ENCODE peak calls at places on chromosomes 11 and 22, in eight cellular contexts. T, R, Z, I, B, N, A and L are unnamed samples.
A peak's percentile ranks its signal among the peaks of the same experiment; 100 is the strongest.

GRCh38 chr11:118998388-118998717 is 415 bp downstream of the CENATAC start:
- DNase-seq in A (peak; percentile 26), N (peak; percentile 24), B (no peak), Z (no peak), R (no peak), I (no peak), T (no peak), L (no peak)

GRCh38 chr22:47294222-47294532 is 531.7 kb downstream of the TBC1D22A start:
- DNase-seq in R (no peak), T (no peak), N (peak; percentile 1), Z (peak; percentile 47), A (no peak), B (peak; percentile 25), I (peak; percentile 73), L (no peak)

GRCh38 chr11:66068923-66069714 is 953 bp upstream of the PACS1 start:
- DNase-seq in I (peak; percentile 61), T (peak; percentile 52), A (peak; percentile 42), Z (no peak), B (peak; percentile 58), N (peak; percentile 66), R (peak; percentile 61), L (no peak)

GRCh38 chr22:17712441-17712840 is 61.8 kb downstream of the BID start:
- DNase-seq in I (peak; percentile 49), N (no peak), B (no peak), R (no peak), Z (no peak), A (no peak), T (no peak), L (no peak)

GRCh38 chr11:106137061-106137460 is 59.6 kb downstream of the AASDHPPT start:
- DNase-seq in N (no peak), I (peak; percentile 65), Z (no peak), A (no peak), T (no peak), R (no peak), B (no peak), L (no peak)

GRCh38 chr11:117281869-117282268 is 9.3 kb upstream of the BACE1-AS start:
- DNase-seq in B (no peak), I (no peak), R (no peak), Z (no peak), T (no peak), A (no peak), N (no peak), L (no peak)

GRCh38 chr11:44316388-44317240 is 6.7 kb upstream of the ALX4 start:
- DNase-seq in Z (no peak), T (no peak), B (no peak), I (no peak), A (no peak), R (peak; percentile 15), N (no peak), L (no peak)

GRCh38 chr11:107140988-107141387 is 122.7 kb upstream of the GUCY1A2 start:
- DNase-seq in I (no peak), Z (no peak), T (no peak), R (no peak), N (peak; percentile 26), A (no peak), B (no peak), L (no peak)

GRCh38 chr11:83409891-83410290 is 123.7 kb upstream of the CCDC90B start:
- DNase-seq in Z (no peak), T (no peak), R (no peak), A (no peak), B (peak; percentile 59), N (peak; percentile 31), I (no peak), L (peak; percentile 66)

GRCh38 chr22:32723632-32724031 is 77.9 kb upstream of the TIMP3 start:
- DNase-seq in T (peak; percentile 61), N (peak; percentile 14), Z (peak; percentile 85), B (peak; percentile 34), R (peak; percentile 34), I (peak; percentile 95), A (peak; percentile 59), L (no peak)

GRCh38 chr22:47102648-47103047 is 340.2 kb downstream of the TBC1D22A start:
- DNase-seq in Z (no peak), A (no peak), I (no peak), N (no peak), T (peak; percentile 76), R (no peak), B (no peak), L (peak; percentile 51)

GRCh38 chr22:49687786-49688515 is 139.7 kb downstream of the BRD1 start:
- DNase-seq in T (no peak), A (no peak), B (no peak), N (no peak), I (no peak), Z (peak; percentile 61), R (no peak), L (no peak)

GRCh38 chr11:44138286-44138685 is 42.8 kb downstream of the EXT2 start:
- DNase-seq in N (no peak), T (no peak), R (no peak), I (peak; percentile 70), A (no peak), Z (no peak), B (no peak), L (no peak)

GRCh38 chr22:49405590-49405989 is 422.1 kb downstream of the BRD1 start:
- DNase-seq in R (no peak), N (no peak), I (no peak), A (no peak), Z (peak; percentile 34), T (no peak), B (peak; percentile 8), L (no peak)

GRCh38 chr11:60098508-60098907 is 10.0 kb downstream of the MS4A2 start:
- DNase-seq in I (no peak), B (no peak), N (no peak), Z (no peak), R (no peak), T (peak; percentile 10), A (no peak), L (no peak)

GRCh38 chr11:67420147-67420645 is 4.7 kb downstream of the CARNS1 start:
- DNase-seq in N (no peak), B (no peak), I (no peak), R (peak; percentile 32), Z (no peak), T (no peak), A (no peak), L (no peak)

GRCh38 chr11:63845305-63845704 is 6.4 kb downstream of the MARK2 start:
- DNase-seq in Z (no peak), A (no peak), B (no peak), N (no peak), I (peak; percentile 87), R (no peak), T (peak; percentile 64), L (no peak)

GRCh38 chr11:36222755-36223635 is 66.2 kb downstream of the COMMD9 start:
- DNase-seq in I (peak; percentile 28), N (no peak), T (no peak), B (no peak), Z (no peak), R (no peak), A (no peak), L (no peak)

GRCh38 chr11:76347391-76347790 is 33.5 kb downstream of the THAP12 start:
- DNase-seq in A (no peak), T (no peak), Z (no peak), B (no peak), R (no peak), N (no peak), I (no peak), L (no peak)

GRCh38 chr11:36469063-36469462 is 41.0 kb downstream of the TRAF6 start:
- DNase-seq in R (peak; percentile 29), T (no peak), I (peak; percentile 57), Z (no peak), B (no peak), N (no peak), A (no peak), L (no peak)

DNA sequence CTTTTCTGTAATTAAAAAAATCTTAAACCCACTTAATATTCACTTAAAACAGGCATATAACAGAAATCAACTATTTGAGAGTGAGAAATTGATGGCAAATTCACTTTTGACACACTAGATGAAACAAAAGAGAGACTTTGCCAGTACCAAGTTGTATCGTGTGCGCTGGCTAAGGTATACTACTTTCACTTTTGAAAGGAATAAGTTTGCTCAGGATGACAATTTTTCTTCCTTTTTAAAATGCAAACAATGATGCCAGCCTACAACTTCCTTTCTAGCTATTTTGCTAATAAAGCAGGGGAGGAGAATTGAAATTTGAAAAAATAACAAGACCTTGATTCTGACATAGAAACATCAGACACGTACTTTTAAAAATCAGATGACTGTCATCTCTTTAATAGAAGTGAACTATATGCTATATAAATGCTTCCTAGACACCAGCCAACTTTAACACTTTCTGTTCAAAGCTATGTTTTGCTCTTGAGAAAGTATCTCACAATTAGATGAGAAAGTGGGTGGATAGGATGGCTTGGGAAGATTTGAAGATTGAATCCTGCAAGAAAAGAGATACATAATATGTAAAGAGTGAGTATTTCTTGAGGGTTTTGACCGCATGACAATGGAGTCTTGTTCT is 41.6 kb upstream of the BLID start:
- DNase-seq in Z (no peak), I (peak; percentile 37), B (no peak), A (no peak), T (no peak), N (no peak), R (no peak), L (no peak)
- H3K4me3 ChIP-seq in Z (peak overlapping the region; percentile 37), I (no peak overlapping the region), B (peak overlapping the region; percentile 33), A (peak overlapping the region; percentile 17), T (no peak overlapping the region), N (peak overlapping the region; percentile 47), R (no peak overlapping the region), L (peak overlapping the region; percentile 28)

DNA sequence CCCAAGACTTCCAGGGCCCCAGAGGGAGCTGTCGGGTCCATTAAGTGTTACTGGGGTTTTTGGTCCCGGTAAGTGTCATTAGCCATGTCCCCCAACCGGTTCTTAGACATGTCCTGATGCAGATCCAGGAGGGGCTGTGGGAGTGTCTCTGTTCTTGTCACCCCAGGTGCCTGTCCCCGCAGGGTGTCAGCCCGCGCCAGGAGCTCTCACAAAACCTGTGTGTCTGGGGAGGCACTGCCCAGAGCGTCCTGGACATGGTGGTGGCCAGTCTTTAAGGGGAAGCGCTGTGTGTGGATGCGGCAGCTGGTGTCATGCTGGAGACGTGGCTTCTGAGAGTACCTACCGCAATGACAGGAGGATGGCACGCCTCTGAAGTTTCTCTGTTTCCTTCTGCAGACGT is 12.5 kb upstream of the PARVG start:
- DNase-seq in B (no peak), Z (no peak), R (no peak), I (no peak), N (no peak), A (no peak), T (no peak), L (no peak)
- TF ChIP-seq CTCF in B (no peak), Z (no peak), R (no peak), I (no peak), N (no peak), A (no peak), T (no peak), L (no peak)

GRCh38 chr11:596374-596773 is 19.4 kb downstream of the IRF7 start:
- DNase-seq in B (no peak), A (no peak), R (no peak), T (no peak), I (no peak), N (no peak), Z (no peak), L (no peak)
- H3K4me3 ChIP-seq in B (no peak overlapping the region), A (no peak overlapping the region), R (no peak overlapping the region), T (no peak overlapping the region), I (no peak overlapping the region), N (no peak overlapping the region), Z (no peak overlapping the region), L (no peak overlapping the region)

DNA sequence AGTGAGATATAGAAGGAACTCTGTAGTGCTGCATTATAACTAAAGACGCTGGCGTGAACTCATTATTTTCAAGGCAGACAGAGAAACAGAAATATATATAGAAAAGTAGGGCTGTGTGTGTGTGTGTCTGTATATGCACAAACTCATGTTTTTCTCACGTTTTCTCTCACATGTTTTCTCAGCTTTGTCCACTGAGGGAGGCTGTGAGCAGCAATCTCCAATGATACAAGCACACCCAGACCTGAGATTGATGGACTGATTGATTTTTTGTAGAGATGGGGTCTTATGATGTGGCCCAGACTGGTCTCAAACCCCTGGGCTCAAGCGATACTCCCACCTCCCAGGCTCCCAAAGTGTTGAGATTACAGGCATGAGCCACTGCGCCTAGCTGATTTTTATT is 122.5 kb downstream of the SERGEF start:
- DNase-seq in R (no peak), T (no peak), I (peak; percentile 33), Z (no peak), N (no peak), A (no peak), B (no peak), L (no peak)
- TF ChIP-seq CTCF in R (no peak), T (no peak), I (peak; percentile 45), Z (no peak), N (no peak), A (no peak), B (no peak), L (no peak)